ENCODE peak calls at places on chromosomes 13 and 19, in ten cellular contexts. K is gastrocnemius medialis, D is cardiac muscle cell, J is testis, T is right lobe of liver, A is SK-N-SH, B is ovary, H is mucosa of descending colon, Y is foreskin keratinocyte, U is fibroblast of lung. P is an unnamed sample. For H3K4me1, the result is how much of the 10 kb centered on the place peaks cover.

GRCh38 chr19:18865973-18866799 is 29.8 kb downstream of the CERS1 start:
- DNase-seq in K (peak), D (peak), J (peak), T (peak), A (peak), B (peak), H (no peak), Y (no peak), U (peak), P (no peak)

GRCh38 chr13:19836472-19836871 is 27.0 kb downstream of the ZMYM5 start:
- DNase-seq in K (no peak), D (peak), J (no peak), T (no peak), A (no peak), B (no peak), H (no peak), Y (no peak), U (peak), P (no peak)

GRCh38 chr13:21123956-21124355 is 52.4 kb downstream of the SKA3 start:
- DNase-seq in K (no peak), D (no peak), J (no peak), T (no peak), A (no peak), B (no peak), H (no peak), Y (no peak), U (no peak), P (no peak)

GRCh38 chr19:6464070-6464873 is at the start of gene CRB3:
- DNase-seq in K (no peak), D (no peak), J (peak), T (peak), A (no peak), B (no peak), H (peak), Y (peak), U (no peak), P (no peak)

GRCh38 chr13:112447306-112447705 is 71.2 kb downstream of the SPACA7 start:
- DNase-seq in K (no peak), D (no peak), J (no peak), T (no peak), A (no peak), B (no peak), H (no peak), Y (no peak), U (no peak), P (no peak)

GRCh38 chr19:38559428-38560401 is 58.0 kb downstream of the MAP4K1 start:
- DNase-seq in K (no peak), D (no peak), J (no peak), T (no peak), A (no peak), B (no peak), H (no peak), Y (peak), U (no peak), P (no peak)

GRCh38 chr13:88544836-88545235 is 873.7 kb downstream of the SLITRK5 start:
- DNase-seq in K (no peak), D (no peak), J (no peak), T (no peak), A (no peak), B (no peak), H (no peak), Y (peak), U (peak), P (no peak)

GRCh38 chr13:40682449-40683240 is 16.2 kb upstream of the FOXO1 start:
- DNase-seq in K (no peak), D (peak), J (no peak), T (no peak), A (no peak), B (no peak), H (no peak), Y (no peak), U (peak), P (no peak)

GRCh38 chr19:47745010-47745901 is at the start of gene NOP53:
- DNase-seq in K (peak), D (peak), J (peak), T (peak), A (peak), B (peak), H (peak), Y (peak), U (peak), P (peak)

GRCh38 chr19:17473041-17473440 is 2.7 kb downstream of the SLC27A1 start:
- DNase-seq in K (peak), D (peak), J (no peak), T (no peak), A (no peak), B (no peak), H (no peak), Y (peak), U (peak), P (no peak)

GRCh38 chr19:33997690-33998089 is 174.6 kb upstream of the LSM14A start:
- DNase-seq in K (no peak), D (no peak), J (no peak), T (no peak), A (no peak), B (no peak), H (no peak), Y (no peak), U (peak), P (no peak)
- TF ChIP-seq CTCF in K (no peak), D (peak), J (no peak), T (peak), A (peak), B (no peak), H (no peak), Y (peak), U (no peak), P (no peak)

GRCh38 chr19:40800339-40800996 is 1.5 kb downstream of the EGLN2 start:
- DNase-seq in K (no peak), D (no peak), J (peak), T (no peak), A (no peak), B (no peak), H (peak), Y (no peak), U (no peak), P (no peak)
- H3K4me1 ChIP-seq in K (half or more), D (under half), J (under half), T (under half), A (half or more), B (under half), H (half or more), Y (under half), U (under half), P (under half)

GRCh38 chr13:99442273-99442895 is 58.9 kb upstream of the TM9SF2 start:
- DNase-seq in K (no peak), D (peak), J (peak), T (no peak), A (peak), B (peak), H (no peak), Y (no peak), U (peak), P (no peak)
- TF ChIP-seq CTCF in K (peak), D (peak), J (peak), T (peak), A (peak), B (peak), H (peak), Y (peak), U (peak), P (peak)

GRCh38 chr13:49446473-49446872 is 2.4 kb downstream of the SETDB2 start:
- DNase-seq in K (no peak), D (no peak), J (no peak), T (no peak), A (no peak), B (no peak), H (no peak), Y (no peak), U (no peak), P (no peak)

GRCh38 chr13:49441846-49442245 is 2.0 kb downstream of the CAB39L start:
- DNase-seq in K (no peak), D (peak), J (no peak), T (no peak), A (no peak), B (no peak), H (no peak), Y (no peak), U (peak), P (no peak)

GRCh38 chr13:49443689-49444516 is at the start of the genes CAB39L and SETDB2:
- DNase-seq in K (peak), D (peak), J (peak), T (peak), A (peak), B (peak), H (peak), Y (peak), U (peak), P (peak)

GRCh38 chr13:49443327-49443688 is 556 bp downstream of the CAB39L start:
- DNase-seq in K (no peak), D (peak), J (no peak), T (no peak), A (peak), B (no peak), H (no peak), Y (no peak), U (peak), P (no peak)

DNA sequence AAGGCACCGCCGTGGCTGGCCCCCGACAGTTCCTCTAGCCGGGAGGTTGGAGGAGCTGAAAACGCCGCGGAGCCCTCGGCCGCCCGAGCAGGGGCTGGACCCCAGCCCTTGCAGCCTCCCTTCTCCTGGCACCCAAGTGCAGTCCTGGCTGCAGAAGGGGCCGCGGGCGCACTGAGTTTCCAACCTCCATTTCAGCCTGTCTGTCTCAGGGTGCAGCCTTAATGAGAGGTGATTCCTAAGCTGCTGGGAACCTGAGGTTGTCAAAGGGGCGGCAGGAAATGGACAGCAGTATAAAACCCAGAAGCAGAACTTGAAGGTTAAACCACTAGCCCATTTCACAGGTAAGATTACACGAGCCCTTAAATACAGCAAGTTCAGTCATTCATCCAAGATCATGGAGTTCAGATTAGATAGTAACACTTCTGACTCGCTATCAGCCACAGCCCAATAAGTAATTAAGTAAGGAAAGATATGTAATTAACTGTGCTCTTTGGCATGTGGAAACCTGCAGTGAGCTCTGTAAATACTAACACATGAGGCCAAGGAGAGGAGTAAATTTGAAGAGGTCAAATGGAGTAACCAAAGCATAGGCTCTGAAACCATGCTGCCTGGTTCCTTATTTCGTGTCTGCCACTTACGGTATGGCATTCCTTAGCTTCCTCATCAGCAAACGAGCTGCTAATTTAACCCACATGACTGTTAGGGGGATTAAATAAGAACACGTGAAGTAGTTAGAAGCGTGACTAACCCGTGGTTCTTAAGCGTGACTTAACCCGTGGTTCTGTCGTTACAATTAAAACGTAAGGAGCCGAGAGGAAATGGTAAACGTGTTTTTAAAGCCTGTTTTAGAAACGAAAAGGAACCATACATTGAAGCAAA is 682 bp downstream of the SETDB2 start:
- DNase-seq in K (no peak), D (peak), J (peak), T (no peak), A (peak), B (no peak), H (no peak), Y (peak), U (peak), P (no peak)
- H3K4me1 ChIP-seq in K (under half), D (under half), J (under half), T (under half), A (under half), B (under half), H (under half), Y (under half), U (under half), P (under half)

GRCh38 chr13:46170687-46171086 is 11.3 kb downstream of the LCP1 start:
- DNase-seq in K (no peak), D (peak), J (no peak), T (no peak), A (no peak), B (no peak), H (no peak), Y (no peak), U (peak), P (no peak)
- TF ChIP-seq CTCF in K (no peak), D (no peak), J (no peak), T (no peak), A (no peak), B (no peak), H (no peak), Y (no peak), U (no peak), P (no peak)

DNA sequence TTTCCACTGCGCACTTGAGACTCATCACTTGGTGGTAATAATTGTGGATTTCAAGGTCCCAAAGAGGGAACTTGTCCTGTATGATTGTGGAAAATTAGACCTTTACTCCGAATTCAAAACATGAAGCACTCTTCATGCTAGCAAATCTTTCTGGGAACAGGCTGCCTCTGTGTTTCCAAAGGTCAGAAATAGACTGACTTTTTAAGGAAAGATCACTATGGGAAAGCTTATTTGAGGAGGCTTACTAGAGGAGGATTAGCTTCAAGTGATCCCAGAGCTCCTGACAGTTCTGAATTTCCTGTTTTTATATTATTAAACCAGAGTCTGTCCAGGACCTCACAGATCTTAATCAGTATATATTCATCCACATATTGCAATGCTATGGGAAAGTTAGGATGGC is 5.5 kb downstream of the WDFY2 start:
- DNase-seq in K (no peak), D (no peak), J (no peak), T (no peak), A (peak), B (no peak), H (no peak), Y (no peak), U (no peak), P (no peak)
- H3K4me1 ChIP-seq in K (under half), D (half or more), J (half or more), T (under half), A (under half), B (under half), H (under half), Y (half or more), U (under half), P (under half)

DNA sequence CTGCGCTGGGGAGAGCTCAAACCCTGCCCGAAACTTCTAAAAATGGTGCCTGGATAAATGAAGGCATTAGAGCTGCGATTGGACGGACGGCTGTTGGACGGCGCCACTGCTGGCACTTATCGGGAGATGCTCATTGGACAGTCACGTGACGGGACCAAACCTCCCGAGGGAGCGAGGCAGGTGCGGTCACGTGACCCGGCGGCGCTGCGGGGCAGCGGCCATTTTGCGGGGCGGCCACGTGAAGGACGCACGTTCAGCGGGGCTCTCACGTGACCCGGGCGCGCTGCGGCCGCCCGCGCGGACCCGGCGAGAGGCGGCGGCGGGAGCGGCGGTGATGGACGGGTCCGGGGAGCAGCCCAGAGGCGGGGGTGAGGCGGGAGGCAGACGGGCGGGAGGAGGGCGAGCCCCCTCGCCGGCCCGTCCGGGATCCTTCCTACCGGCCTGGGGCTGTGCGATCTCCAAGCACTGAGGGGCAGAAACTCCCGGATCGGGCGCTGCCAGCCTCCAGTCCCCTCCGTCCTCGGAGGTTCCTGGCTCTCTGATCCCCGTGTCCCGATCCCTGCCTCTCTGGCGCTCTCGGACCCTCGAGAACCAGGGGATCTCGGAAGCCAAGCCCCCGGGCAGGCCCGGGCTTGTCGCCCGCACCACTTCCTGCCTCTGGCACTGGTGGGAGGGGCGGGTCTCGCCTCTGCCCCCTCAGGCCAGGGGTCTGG is at the start of gene BAX:
- DNase-seq in K (peak), D (peak), J (peak), T (peak), A (peak), B (peak), H (peak), Y (peak), U (peak), P (peak)
- TF ChIP-seq CTCF in K (no peak), D (no peak), J (peak), T (no peak), A (no peak), B (no peak), H (no peak), Y (peak), U (no peak), P (peak)

GRCh38 chr13:97275775-97276501 is 53.8 kb downstream of the MBNL2 start:
- DNase-seq in K (no peak), D (no peak), J (no peak), T (no peak), A (no peak), B (no peak), H (no peak), Y (no peak), U (no peak), P (no peak)
- H3K4me1 ChIP-seq in K (half or more), D (under half), J (under half), T (under half), A (under half), B (under half), H (under half), Y (half or more), U (under half), P (half or more)

DNA sequence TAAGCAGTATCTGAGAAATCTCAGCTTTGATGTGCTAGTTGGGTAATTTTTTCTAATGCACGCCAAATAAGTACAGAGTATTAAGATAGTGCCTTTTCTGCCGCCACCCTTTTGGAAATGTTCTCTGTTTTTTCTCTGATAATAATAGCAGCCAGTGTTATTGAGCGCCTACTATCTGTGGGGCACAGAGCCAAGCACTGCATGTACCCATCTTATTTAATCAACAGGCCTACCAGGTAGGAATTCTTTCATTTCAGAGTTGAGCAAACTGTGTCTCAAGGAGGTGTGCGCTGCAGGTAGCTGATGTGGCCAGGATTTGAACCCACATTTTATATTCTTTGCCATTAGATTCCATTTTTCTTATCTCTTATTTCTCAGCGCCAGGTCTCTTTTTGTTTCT is 1.4 kb downstream of the EPN1 start:
- DNase-seq in K (peak), D (peak), J (peak), T (no peak), A (no peak), B (no peak), H (no peak), Y (no peak), U (no peak), P (no peak)
- TF ChIP-seq CTCF in K (peak), D (peak), J (peak), T (no peak), A (peak), B (no peak), H (no peak), Y (peak), U (no peak), P (no peak)

DNA sequence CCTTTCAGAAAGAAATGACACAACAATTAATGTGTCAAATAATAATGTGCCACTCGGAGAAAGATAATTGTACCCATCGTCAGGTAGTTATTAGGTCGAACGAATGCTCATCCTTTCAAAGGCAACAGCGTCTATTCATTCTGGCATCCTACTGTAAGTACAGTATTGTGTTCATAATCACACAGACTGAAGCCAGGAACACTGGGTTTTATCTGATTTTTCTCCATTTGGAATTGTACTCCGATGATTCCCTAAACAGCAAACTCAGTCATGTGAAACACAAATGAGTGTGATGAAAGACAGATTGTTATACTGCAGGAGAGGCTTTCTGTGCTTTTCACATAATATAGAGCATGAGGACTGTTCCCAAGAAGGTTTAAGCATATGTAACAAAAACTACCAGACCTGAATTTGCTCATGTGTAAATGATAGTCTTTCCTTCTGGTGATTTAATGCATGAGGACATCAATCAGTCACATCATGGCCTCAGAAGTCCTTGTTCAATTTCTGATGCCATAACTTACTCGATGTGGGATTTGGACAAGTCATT is 421.9 kb upstream of the KLF12 start:
- DNase-seq in K (no peak), D (no peak), J (no peak), T (no peak), A (peak), B (no peak), H (no peak), Y (no peak), U (no peak), P (no peak)
- H3K4me1 ChIP-seq in K (under half), D (under half), J (under half), T (under half), A (under half), B (under half), H (under half), Y (under half), U (under half), P (under half)